ENCODE peak calls at places on chromosomes 4 and X, in four cellular contexts. E is stimulated activated CD8-positive, alpha-beta memory T cell treated with anti-CD3 and anti-CD28 coated beads, Interleukin-4, amount 100 ng/mL, for 24 hours; V is ELF-1; S is smooth muscle cell of the brain vasculature. M is an unnamed sample.

GRCh38 chrX:14672611-14673172 is 143.4 kb downstream of the GLRA2 start:
- DNase-seq in E (no peak), V (no peak), S (no peak), M (no peak)

GRCh38 chr4:185587444-185588161 is 52.3 kb upstream of the PDLIM3 start:
- DNase-seq in E (peak), V (peak), S (no peak), M (no peak)

GRCh38 chr4:153383131-153383530 is 38.6 kb downstream of the MND1 start:
- DNase-seq in E (no peak), V (no peak), S (no peak), M (no peak)

GRCh38 chr4:53620956-53621355 is 29.7 kb upstream of the LNX1 start:
- DNase-seq in E (no peak), V (no peak), S (no peak), M (no peak)

GRCh38 chr4:182600093-182600492 is 317.1 kb downstream of the DCTD start:
- DNase-seq in E (no peak), V (no peak), S (no peak), M (no peak)

GRCh38 chrX:106499473-106499872 is 112.3 kb upstream of the RADX start:
- DNase-seq in E (no peak), V (no peak), S (no peak), M (no peak)

GRCh38 chrX:154602226-154602625 is 16.9 kb downstream of the CTAG1B start:
- DNase-seq in E (no peak), V (no peak), S (no peak), M (no peak)

GRCh38 chrX:136586386-136586785 is 54.4 kb downstream of the VGLL1 start:
- DNase-seq in E (no peak), V (no peak), S (peak), M (no peak)

GRCh38 chr4:152735302-152735917 is 44.1 kb downstream of the TIGD4 start:
- DNase-seq in E (no peak), V (no peak), S (no peak), M (no peak)

GRCh38 chr4:74934822-74935326 is 2.0 kb downstream of the PARM1 start:
- DNase-seq in E (no peak), V (no peak), S (no peak), M (no peak)

GRCh38 chr4:139419388-139419914 is 34.5 kb upstream of the RAB33B start:
- DNase-seq in E (no peak), V (no peak), S (no peak), M (peak)

GRCh38 chr4:88735554-88735953 is 37.9 kb upstream of the NAP1L5 start:
- DNase-seq in E (no peak), V (no peak), S (no peak), M (no peak)

GRCh38 chrX:150257348-150258175 is 105.6 kb upstream of the MAMLD1 start:
- DNase-seq in E (no peak), V (no peak), S (no peak), M (no peak)

GRCh38 chr4:38308728-38309315 is 348.6 kb downstream of the PTTG2 start:
- DNase-seq in E (no peak), V (no peak), S (no peak), M (no peak)

GRCh38 chrX:15619053-15619772 is 18.5 kb upstream of the ACE2 start:
- DNase-seq in E (no peak), V (no peak), S (no peak), M (no peak)

GRCh38 chrX:12867746-12868145 is 874 bp downstream of the TLR7 start:
- DNase-seq in E (no peak), V (no peak), S (no peak), M (no peak)

GRCh38 chr4:37002625-37003024 is 241.9 kb upstream of the NWD2 start:
- DNase-seq in E (no peak), V (no peak), S (no peak), M (no peak)

GRCh38 chrX:130086414-130087207 is 23.7 kb downstream of the ELF4 start:
- DNase-seq in E (peak), V (peak), S (no peak), M (no peak)

GRCh38 chrX:48505481-48505880 is 3.3 kb upstream of the PORCN start:
- DNase-seq in E (no peak), V (no peak), S (no peak), M (no peak)

GRCh38 chrX:20789103-20789502 is 522.4 kb upstream of the RPS6KA3 start:
- DNase-seq in E (no peak), V (no peak), S (no peak), M (no peak)

GRCh38 chr4:54998991-54999390 is 126.4 kb downstream of the KDR start:
- DNase-seq in E (no peak), V (peak), S (peak), M (no peak)

GRCh38 chrX:109943740-109944092 is 59.2 kb upstream of the TMEM164 start:
- DNase-seq in E (no peak), V (no peak), S (no peak), M (no peak)

GRCh38 chr4:187333151-187333550 is 609.5 kb upstream of the FAT1 start:
- DNase-seq in E (no peak), V (no peak), S (no peak), M (no peak)

GRCh38 chr4:183840311-183840710 is 64.8 kb upstream of the STOX2 start:
- DNase-seq in E (peak), V (peak), S (peak), M (peak)

GRCh38 chr4:102441978-102442890 is 58.9 kb upstream of the NFKB1 start:
- DNase-seq in E (no peak), V (no peak), S (no peak), M (no peak)

GRCh38 chr4:147312376-147313046 is 168.4 kb upstream of the EDNRA start:
- DNase-seq in E (no peak), V (no peak), S (no peak), M (no peak)

GRCh38 chr4:21879187-21879586 is 69.4 kb downstream of the KCNIP4 start:
- DNase-seq in E (no peak), V (peak), S (no peak), M (no peak)

GRCh38 chrX:3159995-3160715 is 118.9 kb downstream of the ARSF start:
- DNase-seq in E (no peak), V (no peak), S (no peak), M (no peak)

GRCh38 chr4:147546341-147546740 is 65.4 kb downstream of the EDNRA start:
- DNase-seq in E (no peak), V (no peak), S (peak), M (peak)

GRCh38 chr4:59126159-59126558 is 2016.0 kb upstream of the IGFBP7 start:
- DNase-seq in E (no peak), V (no peak), S (no peak), M (no peak)

GRCh38 chrX:15679246-15679645 is 14.6 kb upstream of the CLTRN start:
- DNase-seq in E (no peak), V (no peak), S (no peak), M (no peak)

GRCh38 chr4:8188743-8189550 is 10.1 kb upstream of the SH3TC1 start:
- DNase-seq in E (no peak), V (no peak), S (no peak), M (no peak)

GRCh38 chr4:148273501-148273986 is 168.7 kb downstream of the NR3C2 start:
- DNase-seq in E (no peak), V (no peak), S (no peak), M (no peak)

GRCh38 chr4:146520894-146521542 is 722 bp downstream of the SLC10A7 start:
- DNase-seq in E (no peak), V (peak), S (no peak), M (peak)

GRCh38 chr4:123244233-123244632 is 152.4 kb upstream of the SPRY1 start:
- DNase-seq in E (no peak), V (no peak), S (no peak), M (no peak)

M was measured in pulmonary artery endothelial cell.